ENCODE peak calls at places on chromosomes 12 and 14, in five cellular contexts. K is fibroblast of lung, E is PC-3, D is K562, S is HCT116. O is an unnamed sample. For H3K79me2, the result is how much of the 10 kb centered on the place peaks cover.

GRCh38 chr14:20460458-20461229 is 590 bp downstream of the PIP4P1 start:
- DNase-seq in E (peak), S (no peak), D (peak), K (no peak), O (no peak)

GRCh38 chr12:39392154-39392925 is 50.6 kb downstream of the KIF21A start:
- DNase-seq in S (no peak), D (no peak), E (no peak), K (no peak), O (no peak)

GRCh38 chr12:67286257-67286656 is 17.1 kb downstream of the CAND1 start:
- DNase-seq in K (no peak), E (no peak), S (no peak), D (no peak), O (no peak)

GRCh38 chr14:36658091-36659009 is 3.3 kb upstream of the PAX9 start:
- DNase-seq in D (no peak), K (no peak), E (no peak), S (no peak), O (no peak)

GRCh38 chr12:8011331-8011730 is 21.2 kb upstream of the FOXJ2 start:
- DNase-seq in D (no peak), E (no peak), K (peak), S (no peak), O (peak)

GRCh38 chr14:85399196-85399595 is 130.7 kb upstream of the FLRT2 start:
- DNase-seq in D (no peak), E (no peak), S (no peak), K (peak), O (no peak)

GRCh38 chr12:28378749-28379148 is 188.5 kb downstream of the CCDC91 start:
- DNase-seq in K (peak), E (peak), S (no peak), D (no peak), O (no peak)

GRCh38 chr12:4763549-4763948 is 43.3 kb downstream of the GALNT8 start:
- DNase-seq in E (no peak), K (no peak), D (peak), S (peak), O (no peak)

GRCh38 chr12:110937104-110937641 is 16.8 kb upstream of the MYL2 start:
- DNase-seq in S (peak), K (peak), E (peak), D (peak), O (no peak)

GRCh38 chr14:36513012-36513420 is 7.0 kb downstream of the NKX2-1 start:
- DNase-seq in E (no peak), S (no peak), D (no peak), K (no peak), O (no peak)

GRCh38 chr14:75232597-75232996 is 46.0 kb upstream of the FOS start:
- DNase-seq in S (no peak), E (no peak), D (no peak), K (no peak), O (no peak)

GRCh38 chr14:95359974-95360826 is 40.5 kb upstream of the CLMN start:
- DNase-seq in E (no peak), K (peak), S (no peak), D (no peak), O (no peak)

GRCh38 chr14:22390824-22391461 is 198.1 kb downstream of the DAD1 start:
- DNase-seq in D (no peak), E (peak), S (no peak), K (no peak), O (peak)

GRCh38 chr12:56084958-56085543 is 5.1 kb downstream of the ERBB3 start:
- DNase-seq in K (no peak), D (peak), S (no peak), E (peak), O (no peak)

GRCh38 chr12:124626841-124627502 is 59.6 kb upstream of the NCOR2 start:
- DNase-seq in D (no peak), K (peak), E (no peak), S (no peak), O (no peak)

GRCh38 chr12:1171657-1172056 is 180.6 kb downstream of the ERC1 start:
- DNase-seq in E (no peak), S (no peak), D (no peak), K (peak), O (no peak)

GRCh38 chr12:53225635-53226424 is 6.2 kb downstream of the RARG start:
- DNase-seq in E (no peak), S (no peak), K (no peak), D (no peak), O (no peak)

GRCh38 chr12:121404734-121405133 is 4.8 kb downstream of the RNF34 start:
- DNase-seq in K (no peak), S (no peak), E (peak), D (no peak), O (no peak)

GRCh38 chr14:69008411-69008810 is 29.3 kb upstream of the ACTN1 start:
- DNase-seq in E (no peak), S (no peak), D (no peak), K (peak), O (no peak)

GRCh38 chr14:42002139-42002538 is 395.5 kb downstream of the LRFN5 start:
- DNase-seq in S (no peak), E (peak), K (peak), D (no peak), O (no peak)

GRCh38 chr14:34926552-34926951 is 51.4 kb upstream of the BAZ1A start:
- DNase-seq in E (peak), K (peak), D (no peak), S (no peak), O (no peak)

GRCh38 chr12:2691001-2691339 is 103.8 kb upstream of the FKBP4 start:
- DNase-seq in D (no peak), S (no peak), K (peak), E (no peak), O (no peak)

GRCh38 chr12:131139363-131140068 is 185.8 kb downstream of the ADGRD1 start:
- DNase-seq in E (no peak), D (no peak), S (no peak), K (no peak), O (no peak)

GRCh38 chr14:68780358-68781160 is 12.3 kb downstream of the ZFP36L1 start:
- DNase-seq in S (no peak), D (peak), E (peak), K (peak), O (no peak)

GRCh38 chr12:111446044-111446581 is 40.4 kb downstream of the SH2B3 start:
- DNase-seq in D (peak), S (no peak), K (peak), E (no peak), O (no peak)

GRCh38 chr14:34965365-34965764 is 17.4 kb upstream of the SRP54 start:
- DNase-seq in S (no peak), K (no peak), D (no peak), E (no peak), O (no peak)

GRCh38 chr12:42698213-42698612 is 108.7 kb upstream of the PRICKLE1 start:
- DNase-seq in S (no peak), E (no peak), D (no peak), K (peak), O (no peak)

GRCh38 chr12:47818382-47818700 is 1.4 kb downstream of the HDAC7 start:
- DNase-seq in K (no peak), E (no peak), S (no peak), D (no peak), O (no peak)

GRCh38 chr12:94504386-94504785 is 44.7 kb upstream of the CEP83 start:
- DNase-seq in K (no peak), D (no peak), E (no peak), S (no peak), O (peak)

GRCh38 chr12:24850486-24850885 is 98.4 kb downstream of the BCAT1 start:
- DNase-seq in K (no peak), D (no peak), E (no peak), S (no peak), O (no peak)

GRCh38 chr14:82403972-82404371 is 870.3 kb upstream of the SEL1L start:
- DNase-seq in K (no peak), E (no peak), S (no peak), D (no peak), O (no peak)

GRCh38 chr12:955923-956322 is 6.4 kb upstream of the RAD52 start:
- DNase-seq in E (no peak), D (no peak), K (no peak), S (no peak), O (no peak)

GRCh38 chr12:95633049-95633545 is 81.8 kb upstream of the USP44 start:
- DNase-seq in S (peak), K (peak), D (no peak), E (peak), O (peak)

GRCh38 chr14:72715910-72716268 is 178.0 kb downstream of the DPF3 start:
- DNase-seq in K (no peak), S (no peak), D (no peak), E (no peak), O (no peak)

GRCh38 chr12:89350661-89351488 is 1.4 kb downstream of the DUSP6 start:
- DNase-seq in S (no peak), E (no peak), D (no peak), K (peak), O (no peak)
- H3K79me2 ChIP-seq in S (under half), E (half or more), D (under half), K (half or more), O (under half)

GRCh38 chr12:57739914-57740538 is 1.5 kb upstream of the AGAP2 start:
- DNase-seq in S (no peak), E (no peak), D (no peak), K (no peak), O (no peak)
- H3K4me2 ChIP-seq in S (no peak), E (no peak), D (no peak), K (no peak), O (no peak)

GRCh38 chr14:51682411-51682810 is 30.7 kb downstream of the FRMD6 start:
- DNase-seq in E (no peak), S (no peak), K (peak), D (no peak), O (no peak)
- H3K79me2 ChIP-seq in E (half or more), S (under half), K (half or more), D (under half), O (half or more)

DNA sequence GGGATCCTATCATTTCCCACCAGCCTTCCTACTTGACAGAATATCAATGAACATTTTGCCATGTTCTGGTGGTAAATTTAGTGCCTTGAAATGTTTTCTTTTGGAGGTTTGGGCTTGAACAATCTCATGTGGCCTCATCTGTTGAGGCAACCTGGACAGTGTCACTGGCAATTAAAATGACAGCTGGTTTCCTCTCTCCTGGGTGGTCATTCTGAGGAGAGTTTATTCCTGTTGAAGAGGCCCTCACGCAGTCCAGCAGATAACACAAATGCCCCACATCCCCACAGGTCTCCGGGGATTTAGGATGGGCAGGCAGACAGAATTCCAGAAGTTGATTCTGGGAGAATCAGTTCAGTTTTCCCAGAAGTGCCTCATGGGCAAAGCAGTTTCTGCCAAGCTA is 41.9 kb downstream of the MMAB start:
- DNase-seq in E (no peak), K (no peak), D (no peak), S (no peak), O (no peak)
- H3K4me2 ChIP-seq in E (no peak), K (no peak), D (no peak), S (no peak), O (no peak)

GRCh38 chr14:99586054-99586760 is 17.8 kb downstream of the CCDC85C start:
- DNase-seq in E (no peak), K (no peak), S (no peak), D (no peak), O (no peak)
- H3K79me2 ChIP-seq in E (half or more), K (under half), S (half or more), D (under half), O (half or more)

GRCh38 chr12:120104924-120105323 is 11.6 kb downstream of the RAB35 start:
- DNase-seq in D (no peak), S (no peak), E (no peak), K (no peak), O (no peak)

GRCh38 chr12:120115066-120115465 is 1.5 kb downstream of the RAB35 start:
- DNase-seq in S (no peak), E (no peak), K (peak), D (no peak), O (no peak)

GRCh38 chr12:120110550-120111501 is 5.7 kb downstream of the RAB35 start:
- DNase-seq in S (no peak), K (no peak), E (no peak), D (no peak), O (no peak)

GRCh38 chr12:120106151-120106550 is 10.4 kb downstream of the RAB35 start:
- DNase-seq in E (no peak), S (no peak), K (no peak), D (no peak), O (no peak)

GRCh38 chr12:120109570-120110267 is 6.8 kb downstream of the RAB35 start:
- DNase-seq in K (peak), D (no peak), E (no peak), S (no peak), O (no peak)
- H3K4me2 ChIP-seq in K (no peak), D (no peak), E (no peak), S (no peak), O (no peak)

GRCh38 chr12:123389560-123390351 is 5.8 kb downstream of the KMT5A start:
- DNase-seq in D (peak), E (peak), K (peak), S (no peak), O (no peak)

GRCh38 chr12:123388948-123389559 is 5.1 kb downstream of the KMT5A start:
- DNase-seq in E (no peak), K (no peak), S (no peak), D (peak), O (no peak)

GRCh38 chr12:123390415-123391093 is 6.6 kb downstream of the KMT5A start:
- DNase-seq in D (no peak), K (no peak), S (no peak), E (no peak), O (no peak)

GRCh38 chr12:123393747-123394146 is 9.8 kb downstream of the KMT5A start:
- DNase-seq in S (no peak), K (no peak), E (no peak), D (no peak), O (no peak)

GRCh38 chr12:123391546-123392343 is 7.8 kb downstream of the KMT5A start:
- DNase-seq in K (no peak), E (no peak), S (no peak), D (no peak), O (no peak)
- H3K79me2 ChIP-seq in K (half or more), E (half or more), S (half or more), D (half or more), O (half or more)

GRCh38 chr14:77123381-77124344 is 17.9 kb downstream of the ZDHHC22 start:
- DNase-seq in S (peak), E (peak), K (no peak), D (no peak), O (peak)
- H3K4me2 ChIP-seq in S (peak), E (peak), K (no peak), D (no peak), O (peak)

GRCh38 chr14:58276208-58276607 is 22.1 kb upstream of the ARID4A start:
- DNase-seq in E (no peak), D (no peak), S (no peak), K (no peak), O (no peak)
- H3K79me2 ChIP-seq in E (half or more), D (half or more), S (half or more), K (half or more), O (half or more)